ENCODE peak calls at places on chromosome 21, in four cellular contexts. C, K, N and S are unnamed samples. For H3K4me1, the result is how much of the 10 kb centered on the place peaks cover.

GRCh38 chr21:34865922-34866271 is 183.2 kb downstream of the RUNX1 start:
- DNase-seq in C (peak), K (no peak), N (peak), S (no peak)

GRCh38 chr21:28485301-28486022 is 507.2 kb downstream of the LTN1 start:
- DNase-seq in C (no peak), K (no peak), N (no peak), S (no peak)

GRCh38 chr21:34996304-34997081 is 52.6 kb downstream of the RUNX1 start:
- DNase-seq in C (no peak), K (no peak), N (no peak), S (no peak)

GRCh38 chr21:16258834-16259611 is 529.2 kb downstream of the USP25 start:
- DNase-seq in C (no peak), K (no peak), N (no peak), S (no peak)

GRCh38 chr21:32599146-32599925 is 12.8 kb downstream of the CFAP298 start:
- DNase-seq in C (no peak), K (no peak), N (no peak), S (no peak)

GRCh38 chr21:15514073-15514946 is 215.5 kb upstream of the USP25 start:
- DNase-seq in C (no peak), K (no peak), N (no peak), S (peak)

GRCh38 chr21:36769051-36769867 is 70.3 kb downstream of the SIM2 start:
- DNase-seq in C (no peak), K (no peak), N (no peak), S (no peak)

GRCh38 chr21:33739701-33740100 is 97.4 kb downstream of the ITSN1 start:
- DNase-seq in C (no peak), K (no peak), N (no peak), S (no peak)

GRCh38 chr21:16419188-16419874 is 689.5 kb downstream of the USP25 start:
- DNase-seq in C (peak), K (peak), N (peak), S (no peak)

GRCh38 chr21:17048974-17049373 is 463.9 kb upstream of the CXADR start:
- DNase-seq in C (no peak), K (no peak), N (no peak), S (no peak)

GRCh38 chr21:27291006-27291405 is 324.1 kb upstream of the ADAMTS5 start:
- DNase-seq in C (no peak), K (no peak), N (no peak), S (no peak)

GRCh38 chr21:42781150-42781980 is 98.0 kb downstream of the WDR4 start:
- DNase-seq in C (no peak), K (no peak), N (no peak), S (no peak)

GRCh38 chr21:42779431-42779861 is 99.9 kb downstream of the WDR4 start:
- DNase-seq in C (no peak), K (no peak), N (no peak), S (no peak)

GRCh38 chr21:42784276-42784675 is 95.1 kb downstream of the WDR4 start:
- DNase-seq in C (no peak), K (no peak), N (no peak), S (no peak)

GRCh38 chr21:42782723-42783247 is 96.6 kb downstream of the WDR4 start:
- DNase-seq in C (no peak), K (no peak), N (no peak), S (no peak)

DNA sequence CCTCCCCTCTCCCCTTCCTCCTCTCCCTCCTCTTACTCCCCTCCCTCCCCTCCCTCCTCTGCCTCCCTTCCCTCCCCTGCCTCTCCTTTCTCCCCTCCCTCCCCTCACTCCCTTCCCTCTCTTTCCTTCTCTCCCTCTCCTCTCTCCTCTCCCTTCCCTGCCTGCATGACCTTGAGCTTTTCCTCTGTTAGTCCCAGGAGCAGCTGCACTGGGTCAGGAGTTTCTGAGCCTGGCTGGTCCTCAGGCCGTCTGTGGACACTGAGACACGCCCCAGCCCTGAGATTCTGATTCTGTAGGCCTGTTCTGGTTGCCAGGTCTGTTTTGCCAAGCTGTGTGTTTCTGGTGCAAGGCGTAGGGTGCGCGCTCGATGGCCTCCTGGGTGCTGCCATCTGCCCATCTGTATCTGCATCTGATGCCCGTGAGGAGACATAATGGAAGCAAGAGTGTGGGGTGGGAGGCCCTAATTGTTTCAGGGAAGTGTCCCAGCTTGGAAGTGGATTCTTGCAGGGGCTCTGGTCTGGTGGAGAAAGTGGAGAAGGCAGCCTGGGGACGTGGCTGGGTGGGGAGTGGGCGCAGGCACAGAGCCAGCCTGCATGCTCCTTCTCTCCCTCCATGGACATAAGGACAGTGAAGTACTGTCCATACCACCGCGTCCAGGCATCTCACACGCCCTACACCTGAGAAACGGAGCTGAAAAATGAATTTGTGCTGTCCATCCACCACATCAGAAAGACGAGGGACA is 97.2 kb downstream of the WDR4 start:
- DNase-seq in C (no peak), K (no peak), N (no peak), S (no peak)
- H3K4me1 ChIP-seq in C (under half), K (under half), N (under half), S (under half)

GRCh38 chr21:45104560-45104959 is 30.2 kb downstream of the ADARB1 start:
- DNase-seq in C (peak), K (peak), N (no peak), S (no peak)
- H3K4me1 ChIP-seq in C (half or more), K (half or more), N (under half), S (under half)

DNA sequence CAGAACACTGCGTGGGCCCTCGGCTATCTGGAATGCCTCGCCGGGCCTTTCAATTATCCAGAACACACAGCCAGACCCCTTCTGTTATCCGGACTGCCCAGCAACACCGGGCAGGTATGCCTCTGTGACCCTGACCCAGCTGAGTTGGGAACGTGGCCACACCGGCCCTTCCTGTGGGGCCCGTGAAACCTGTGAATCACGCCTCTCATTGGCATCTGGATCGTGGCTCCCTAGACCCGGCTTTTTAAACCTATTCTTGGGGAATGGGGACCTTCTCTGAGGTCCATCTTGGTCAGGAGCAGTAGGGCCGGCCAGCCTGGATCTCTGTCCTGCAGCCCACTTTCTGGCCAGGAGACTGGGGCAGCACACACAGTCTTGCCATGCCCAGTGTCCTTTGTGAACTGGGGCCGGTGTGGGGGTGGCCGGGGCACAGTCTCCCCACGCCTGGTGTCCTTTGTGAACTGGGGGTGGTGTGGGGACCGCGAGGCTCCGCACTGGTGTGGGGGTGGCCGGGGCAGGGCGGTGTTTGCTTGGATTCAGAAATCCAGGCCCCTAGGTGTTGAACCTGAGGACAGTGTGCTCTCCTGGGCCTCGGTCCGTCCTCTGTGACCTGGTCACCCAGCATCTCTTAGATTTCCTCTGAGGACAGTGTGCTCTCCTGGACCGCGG is 11.1 kb downstream of the COL18A1 start:
- DNase-seq in C (no peak), K (peak), N (no peak), S (no peak)
- H3K4me1 ChIP-seq in C (under half), K (half or more), N (under half), S (under half)

DNA sequence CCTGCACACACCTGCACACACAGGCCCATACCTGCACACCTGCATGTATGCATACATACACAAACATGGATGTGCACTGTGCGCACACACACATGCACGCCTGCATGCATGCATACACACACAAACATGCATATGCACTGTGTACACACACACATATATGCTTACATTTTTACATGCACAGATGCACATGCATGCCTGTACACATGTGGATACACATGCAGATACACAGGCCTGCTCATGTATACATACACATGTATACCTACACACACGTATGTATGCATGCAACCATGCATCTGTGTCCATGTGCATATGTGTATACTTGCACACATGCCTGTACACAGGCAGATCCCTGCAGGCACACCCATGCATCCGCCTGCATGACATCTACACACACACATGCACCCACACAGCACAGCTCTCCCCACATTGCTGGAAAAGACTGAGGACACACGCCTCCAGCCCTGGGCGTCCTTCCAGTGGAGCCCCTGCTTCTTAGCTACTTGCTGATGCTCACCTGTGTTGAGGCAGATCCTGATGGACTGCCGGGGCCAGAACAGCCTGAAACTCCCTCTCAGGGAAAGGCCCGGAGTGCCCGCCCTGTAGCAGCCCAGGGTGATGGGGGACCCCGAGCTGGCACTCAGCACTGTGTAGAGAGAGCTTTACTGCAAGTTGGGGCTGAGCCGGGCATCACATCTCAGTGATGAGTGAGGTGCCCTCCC is 28.6 kb downstream of the KRTAP10-1 start:
- DNase-seq in C (no peak), K (no peak), N (no peak), S (no peak)
- H3K4me1 ChIP-seq in C (under half), K (under half), N (under half), S (under half)

GRCh38 chr21:42533963-42534355 is 20.3 kb downstream of the SLC37A1 start:
- DNase-seq in C (peak), K (no peak), N (no peak), S (no peak)

GRCh38 chr21:42534901-42535378 is 21.3 kb downstream of the SLC37A1 start:
- DNase-seq in C (no peak), K (no peak), N (no peak), S (no peak)

GRCh38 chr21:42533306-42533962 is 19.8 kb downstream of the SLC37A1 start:
- DNase-seq in C (peak), K (no peak), N (no peak), S (no peak)

GRCh38 chr21:42535602-42536171 is 22.0 kb downstream of the SLC37A1 start:
- DNase-seq in C (no peak), K (no peak), N (no peak), S (no peak)

DNA sequence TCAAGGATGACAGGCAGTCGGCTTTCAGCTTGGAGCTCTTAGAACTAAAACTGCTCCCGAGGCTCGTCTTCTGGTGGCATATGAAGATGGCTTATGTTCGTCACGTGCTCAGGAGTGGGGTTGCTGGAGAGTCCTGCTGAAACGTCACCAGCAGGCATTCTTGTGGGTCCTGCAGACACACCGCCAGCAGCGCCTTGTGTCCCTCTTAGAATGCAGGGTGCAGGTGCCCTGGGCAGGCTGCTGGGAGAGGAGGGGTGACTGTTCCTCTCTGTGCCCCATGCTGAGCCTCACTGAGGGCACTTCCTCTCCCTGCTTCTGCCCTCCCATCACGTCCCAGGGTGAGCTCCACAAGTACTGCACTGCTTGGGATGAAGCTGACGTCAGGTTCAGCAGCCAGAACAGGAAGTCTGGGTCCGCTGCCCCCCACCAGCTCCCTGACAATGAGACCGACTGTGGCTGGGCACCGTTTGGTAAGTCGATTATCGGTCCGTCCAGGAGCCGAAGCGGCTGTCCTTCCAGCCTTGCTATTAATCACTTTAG is 20.8 kb downstream of the SLC37A1 start:
- DNase-seq in C (peak), K (no peak), N (no peak), S (no peak)
- H3K4me1 ChIP-seq in C (under half), K (under half), N (under half), S (under half)

GRCh38 chr21:38983560-38983959 is 177.8 kb downstream of the ETS2 start:
- DNase-seq in C (no peak), K (no peak), N (no peak), S (no peak)

GRCh38 chr21:38984982-38985422 is 179.3 kb downstream of the ETS2 start:
- DNase-seq in C (no peak), K (no peak), N (no peak), S (no peak)

GRCh38 chr21:38985423-38986378 is 180.0 kb downstream of the ETS2 start:
- DNase-seq in C (peak), K (peak), N (no peak), S (no peak)

GRCh38 chr21:38982804-38983203 is 177.1 kb downstream of the ETS2 start:
- DNase-seq in C (no peak), K (no peak), N (no peak), S (no peak)

GRCh38 chr21:38984568-38984967 is 178.8 kb downstream of the ETS2 start:
- DNase-seq in C (no peak), K (no peak), N (no peak), S (no peak)
- H3K4me1 ChIP-seq in C (half or more), K (half or more), N (under half), S (under half)

DNA sequence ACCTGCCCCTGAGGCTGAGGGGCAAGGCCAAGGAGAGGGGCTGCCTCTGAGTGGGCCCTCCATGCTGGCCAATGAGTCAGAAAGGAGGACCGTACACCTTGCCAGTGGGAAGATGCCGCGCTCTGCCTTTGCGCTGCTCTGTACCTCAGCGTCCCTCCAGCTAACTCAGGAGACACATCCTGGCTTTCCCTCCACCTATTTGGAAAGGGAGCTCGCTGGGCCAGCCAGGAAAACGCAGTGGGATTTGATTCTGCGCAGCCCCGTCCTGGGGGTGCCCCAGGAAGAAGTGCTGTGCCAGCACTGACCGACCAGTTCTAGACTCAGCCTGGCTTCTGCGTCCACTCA is 124.6 kb downstream of the SIK1 start:
- DNase-seq in C (no peak), K (peak), N (no peak), S (no peak)
- H3K4me1 ChIP-seq in C (under half), K (under half), N (under half), S (under half)

DNA sequence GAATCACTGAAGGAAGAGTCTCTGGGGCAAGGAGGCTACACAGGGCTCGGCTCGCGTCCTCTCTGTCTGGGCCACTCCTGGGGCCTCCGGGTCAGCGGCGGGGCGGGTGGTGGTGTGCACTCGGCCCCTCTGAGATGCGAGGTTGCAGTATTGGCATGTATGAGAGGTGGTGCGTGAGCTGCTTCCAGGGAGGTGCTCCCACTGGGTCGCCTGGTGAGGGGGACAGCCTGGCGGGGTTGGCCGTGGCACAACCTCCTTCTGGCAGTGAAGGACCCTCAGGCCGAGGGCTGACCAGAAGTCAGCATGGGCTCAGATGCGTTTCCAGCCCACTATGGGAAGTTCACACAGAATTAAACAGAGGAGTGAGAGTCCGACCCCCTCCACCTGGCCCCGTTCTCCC is 38.5 kb upstream of the COL18A1 start:
- DNase-seq in C (no peak), K (no peak), N (no peak), S (no peak)
- H3K4me1 ChIP-seq in C (half or more), K (half or more), N (under half), S (under half)

DNA sequence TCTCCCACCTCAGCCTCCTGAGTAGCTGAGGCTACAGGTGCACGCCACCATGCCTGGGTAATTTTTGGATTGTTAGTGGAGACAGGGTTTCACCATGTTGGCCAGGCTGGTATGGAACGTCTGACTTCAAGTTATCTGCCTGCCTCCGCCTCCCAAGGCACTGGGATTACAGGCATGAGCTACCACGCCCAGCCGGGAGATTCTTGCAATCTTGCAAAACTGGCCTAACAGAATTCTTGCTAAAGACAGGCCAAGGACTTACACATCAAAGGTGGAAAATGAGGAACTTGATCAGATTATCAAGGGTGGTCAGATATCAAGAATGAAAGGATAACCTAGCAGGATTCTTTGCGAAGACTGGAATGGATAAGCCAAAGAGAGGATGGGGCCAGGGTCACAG is 98.3 kb upstream of the TIAM1 start:
- DNase-seq in C (no peak), K (no peak), N (no peak), S (no peak)
- H3K4me1 ChIP-seq in C (under half), K (under half), N (under half), S (under half)